ENCODE peak calls at places on chromosomes 12 and 14, in five cellular contexts. F is dermis blood vessel endothelial cell; V is fibroblast of mammary gland; U is stimulated activated CD8-positive, alpha-beta memory T cell treated with anti-CD3 and anti-CD28 coated beads, Interleukin-4, amount 100 ng/mL, for 48 hours; X is PC-3. H is an unnamed sample.
A peak's percentile ranks its signal among the peaks of the same experiment; 100 is the strongest.

GRCh38 chr12:94336201-94336915 is 123.3 kb downstream of the CEP83 start:
- DNase-seq in F (peak; percentile 35), V (peak; percentile 19), U (no peak), X (no peak), H (peak; percentile 20)

GRCh38 chr12:131795688-131796410 is 32.3 kb upstream of the MMP17 start:
- DNase-seq in F (peak; percentile 15), V (no peak), U (no peak), X (no peak), H (no peak)

GRCh38 chr12:75724913-75725312 is 213.5 kb upstream of the KRR1 start:
- DNase-seq in F (peak; percentile 84), V (peak; percentile 92), U (no peak), X (peak; percentile 92), H (peak; percentile 56)

GRCh38 chr14:100589760-100590469 is 2.7 kb upstream of the BEGAIN start:
- DNase-seq in F (no peak), V (no peak), U (no peak), X (no peak), H (no peak)

GRCh38 chr14:21001218-21001617 is 2.1 kb downstream of the SLC39A2 start:
- DNase-seq in F (no peak), V (no peak), U (no peak), X (no peak), H (no peak)

GRCh38 chr12:93376436-93377251 is 1.1 kb upstream of the NUDT4 start:
- DNase-seq in F (peak; percentile 44), V (peak; percentile 54), U (no peak), X (peak; percentile 21), H (peak; percentile 16)

GRCh38 chr12:106378788-106379187 is 21.2 kb downstream of the POLR3B start:
- DNase-seq in F (no peak), V (no peak), U (no peak), X (no peak), H (no peak)

GRCh38 chr12:57491393-57492280 is 3.8 kb downstream of the MARS1 start:
- DNase-seq in F (no peak), V (no peak), U (no peak), X (peak; percentile 28), H (no peak)

GRCh38 chr12:52052471-52053186 is 1.4 kb downstream of the NR4A1 start:
- DNase-seq in F (no peak), V (no peak), U (peak; percentile 36), X (peak; percentile 42), H (peak; percentile 47)

GRCh38 chr12:114025935-114026334 is 59.8 kb upstream of the RBM19 start:
- DNase-seq in F (no peak), V (no peak), U (no peak), X (no peak), H (no peak)

H was measured in MCF 10A.